ENCODE peak calls at places on chromosomes 11 and 22, in four cellular contexts. P is K562, L is H1, Z is HepG2. W is an unnamed sample. For H4K20me1, the result is how much of the 10 kb centered on the place peaks cover.

GRCh38 chr11:47236482-47236881 is 12.1 kb downstream of the ACP2 start:
- DNase-seq in Z (no peak), P (no peak), L (no peak), W (no peak)

GRCh38 chr22:39205344-39206021 is 39.3 kb downstream of the PDGFB start:
- DNase-seq in Z (peak), L (no peak), P (peak), W (no peak)

GRCh38 chr22:37334859-37335818 is 52.8 kb downstream of the CYTH4 start:
- DNase-seq in L (peak), Z (no peak), P (no peak), W (no peak)

GRCh38 chr22:38694945-38695344 is 5.8 kb downstream of the JOSD1 start:
- DNase-seq in Z (no peak), P (no peak), L (no peak), W (no peak)

GRCh38 chr11:26623076-26623666 is 51.1 kb upstream of the MUC15 start:
- DNase-seq in P (no peak), L (no peak), Z (no peak), W (no peak)

GRCh38 chr11:111788051-111788450 is 21.9 kb upstream of the PPP2R1B start:
- DNase-seq in P (no peak), L (no peak), Z (no peak), W (no peak)

GRCh38 chr11:91664521-91664920 is 560.1 kb upstream of the FAT3 start:
- DNase-seq in Z (no peak), L (no peak), P (no peak), W (no peak)

GRCh38 chr11:74676596-74676995 is 54.6 kb downstream of the CHRDL2 start:
- DNase-seq in Z (no peak), L (peak), P (no peak), W (no peak)

GRCh38 chr22:26748845-26749244 is 91.5 kb downstream of the MIAT start:
- DNase-seq in Z (no peak), P (no peak), L (no peak), W (no peak)

GRCh38 chr11:57903441-57904123 is 120.1 kb upstream of the OR9Q1 start:
- DNase-seq in Z (no peak), P (peak), L (no peak), W (no peak)

GRCh38 chr11:123145220-123145619 is 49.8 kb downstream of the CLMP start:
- DNase-seq in L (no peak), P (no peak), Z (peak), W (no peak)

GRCh38 chr11:94449437-94449836 is 44.2 kb downstream of the MRE11 start:
- DNase-seq in Z (peak), P (no peak), L (no peak), W (no peak)

GRCh38 chr11:11978792-11979486 is 29.5 kb downstream of the DKK3 start:
- DNase-seq in P (no peak), L (peak), Z (no peak), W (no peak)

GRCh38 chr22:38257170-38257569 is 15.6 kb downstream of the TMEM184B start:
- DNase-seq in Z (no peak), P (no peak), L (no peak), W (no peak)

GRCh38 chr11:76769645-76770586 is 13.2 kb upstream of the TSKU start:
- DNase-seq in Z (peak), P (no peak), L (no peak), W (no peak)

GRCh38 chr22:40451230-40451629 is 80.8 kb downstream of the SGSM3 start:
- DNase-seq in P (no peak), L (no peak), Z (no peak), W (no peak)

GRCh38 chr22:40687706-40688105 is 8.4 kb downstream of the MCHR1 start:
- DNase-seq in L (no peak), Z (no peak), P (no peak), W (no peak)

GRCh38 chr11:127600674-127601073 is 600.1 kb upstream of the KIRREL3 start:
- DNase-seq in P (no peak), L (no peak), Z (no peak), W (no peak)

GRCh38 chr11:111607751-111608150 is 5.5 kb downstream of the SIK2 start:
- DNase-seq in L (no peak), Z (no peak), P (no peak), W (no peak)

GRCh38 chr11:279966-280761 is 2.0 kb downstream of the NLRP6 start:
- DNase-seq in L (peak), P (no peak), Z (no peak), W (no peak)

GRCh38 chr11:126971305-126971704 is 29.3 kb downstream of the KIRREL3 start:
- DNase-seq in Z (no peak), L (no peak), P (no peak), W (no peak)

GRCh38 chr11:134034496-134035381 is 34.1 kb upstream of the JAM3 start:
- DNase-seq in Z (no peak), P (no peak), L (no peak), W (no peak)

GRCh38 chr11:47257178-47257517 is 648 bp upstream of the NR1H3 start:
- DNase-seq in Z (no peak), P (no peak), L (no peak), W (no peak)

GRCh38 chr11:114782650-114783310 is 104.5 kb downstream of the NXPE2 start:
- DNase-seq in Z (no peak), P (no peak), L (no peak), W (no peak)

GRCh38 chr11:61870429-61871039 is 20.8 kb downstream of the FADS3 start:
- DNase-seq in P (no peak), L (no peak), Z (no peak), W (no peak)

GRCh38 chr22:19497245-19497644 is 17.5 kb downstream of the CDC45 start:
- DNase-seq in L (no peak), P (peak), Z (no peak), W (no peak)

GRCh38 chr11:72135891-72136676 is 559 bp downstream of the FOLR3 start:
- DNase-seq in P (no peak), Z (no peak), L (no peak), W (no peak)

GRCh38 chr11:3094223-3094824 is 37.1 kb upstream of the CARS1 start:
- DNase-seq in P (no peak), L (peak), Z (no peak), W (no peak)

GRCh38 chr11:9708544-9708943 is 44.7 kb downstream of the SWAP70 start:
- DNase-seq in Z (no peak), L (no peak), P (no peak), W (no peak)
- TF ChIP-seq ATF2 in Z (no peak), L (no peak), P (no peak), W (no peak)

DNA sequence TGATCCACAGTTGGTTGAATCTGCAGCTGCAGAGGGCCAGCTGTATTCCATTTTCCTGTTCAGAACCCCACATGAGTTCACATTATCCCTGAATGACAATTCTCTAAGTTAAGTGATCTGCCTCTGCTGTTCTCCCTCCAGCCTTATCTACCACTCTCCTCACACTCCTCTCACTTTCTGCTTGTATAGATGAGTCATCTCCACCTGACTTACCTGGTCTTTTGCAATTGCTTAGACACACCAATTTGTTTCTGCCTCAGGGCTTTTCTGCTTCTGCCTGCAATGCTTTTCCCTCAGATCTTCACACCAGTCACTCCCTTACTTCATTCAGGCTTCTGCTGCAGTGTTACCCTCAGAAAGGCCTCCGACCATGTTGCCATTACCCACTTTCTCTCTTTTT is 118.1 kb downstream of the ATM start:
- DNase-seq in L (no peak), P (peak), Z (peak), W (no peak)
- TF ChIP-seq SP1 in L (no peak), P (no peak), Z (no peak), W (no peak)

DNA sequence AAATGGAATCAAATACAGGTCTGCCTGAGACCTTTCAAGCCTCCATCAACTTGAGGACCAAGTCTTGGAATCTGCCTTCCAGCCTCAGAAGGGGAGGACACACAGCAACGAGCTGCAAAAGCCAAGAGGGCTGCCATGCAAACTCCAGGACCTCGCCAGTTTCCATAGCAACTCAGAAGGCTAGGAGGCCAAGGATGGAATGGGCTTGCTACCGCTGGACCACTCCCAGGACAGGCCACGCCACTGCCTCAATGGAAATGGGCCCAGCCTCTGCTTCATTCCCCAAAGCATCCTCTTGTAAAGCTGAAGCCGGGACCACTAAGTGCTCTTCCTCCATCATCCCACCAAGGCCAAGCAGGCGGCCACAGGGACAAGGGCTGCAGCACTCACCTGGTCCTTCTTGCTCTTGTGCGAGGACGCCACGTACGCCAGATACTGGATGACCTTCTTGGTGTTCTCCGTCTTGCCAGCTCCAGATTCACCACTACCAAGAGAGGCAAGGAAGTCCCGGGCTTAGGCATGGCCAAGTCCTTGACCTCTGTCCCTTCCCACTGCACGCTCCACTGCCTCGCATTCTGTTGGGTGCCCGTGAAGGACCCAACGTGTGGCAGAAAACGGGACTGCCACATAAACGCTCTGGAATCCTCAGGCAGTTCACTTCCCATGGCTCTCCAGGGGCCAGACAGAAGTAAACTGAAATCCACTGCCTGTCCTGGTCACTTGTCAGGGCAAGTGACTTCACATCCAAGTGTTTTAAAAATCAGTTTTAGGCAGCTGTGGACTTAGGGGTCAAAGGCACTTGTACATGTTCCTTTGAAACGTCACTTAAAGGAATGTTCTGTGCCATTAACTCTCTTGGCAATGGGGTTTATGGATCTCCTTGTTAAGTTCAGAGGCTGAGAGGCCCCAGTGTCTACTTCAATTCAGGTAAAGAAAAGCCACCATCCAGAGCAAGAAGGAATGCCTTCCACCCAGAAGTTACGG is 61.3 kb downstream of the MYH9 start:
- DNase-seq in L (no peak), Z (no peak), P (no peak), W (no peak)
- H4K20me1 ChIP-seq in L (under half), Z (under half), P (under half), W (under half)

GRCh38 chr22:29784451-29785361 is 17.5 kb downstream of the UQCR10 start:
- DNase-seq in L (no peak), Z (peak), P (no peak), W (no peak)
- TF ChIP-seq ATF2 in L (no peak), Z (no peak), P (no peak), W (no peak)

GRCh38 chr11:68542617-68543016 is 82.1 kb downstream of the PPP6R3 start:
- DNase-seq in L (no peak), Z (no peak), P (no peak), W (no peak)
- TF ChIP-seq SP1 in L (no peak), Z (no peak), P (no peak), W (no peak)

DNA sequence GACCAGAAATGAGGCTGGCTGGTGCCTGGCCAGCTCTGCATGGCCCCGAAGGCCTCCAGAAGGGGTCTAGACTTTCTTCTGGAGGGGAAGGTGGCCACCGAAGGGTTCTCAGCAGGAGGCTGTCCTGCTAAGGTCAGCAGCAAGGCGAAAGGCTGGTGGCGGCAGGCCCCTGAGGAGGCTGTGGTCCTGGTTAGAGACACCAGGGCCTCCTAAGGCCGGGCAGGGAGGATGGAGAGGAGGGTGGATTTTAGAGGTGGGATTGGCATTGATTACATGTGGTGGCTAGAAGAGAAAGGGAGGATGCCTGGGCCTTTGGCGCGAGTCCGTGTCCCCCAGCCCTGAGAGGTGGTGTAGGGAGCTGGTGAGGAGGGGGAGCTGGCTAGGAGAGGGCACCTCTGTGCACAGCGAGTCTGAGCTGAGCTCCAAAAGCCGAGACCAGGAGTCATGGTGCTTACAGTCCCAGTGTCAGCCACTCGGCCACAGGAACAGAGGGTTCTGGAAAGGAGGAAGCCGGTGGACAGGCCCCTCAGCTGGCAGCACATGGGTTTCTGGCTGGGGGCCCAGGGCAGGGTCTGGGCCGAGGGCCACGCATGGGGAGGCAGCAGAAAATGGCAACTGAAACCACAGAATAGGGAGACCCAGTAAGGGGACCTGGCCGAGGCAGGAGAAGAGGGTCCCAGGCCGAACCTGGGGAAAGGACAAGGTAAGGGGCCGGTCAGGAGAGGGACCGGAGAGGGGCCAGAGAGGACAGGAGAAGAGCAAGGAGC is 2.5 kb downstream of the FERMT3 start:
- DNase-seq in Z (no peak), P (no peak), L (no peak), W (no peak)
- H4K20me1 ChIP-seq in Z (under half), P (under half), L (under half), W (under half)

DNA sequence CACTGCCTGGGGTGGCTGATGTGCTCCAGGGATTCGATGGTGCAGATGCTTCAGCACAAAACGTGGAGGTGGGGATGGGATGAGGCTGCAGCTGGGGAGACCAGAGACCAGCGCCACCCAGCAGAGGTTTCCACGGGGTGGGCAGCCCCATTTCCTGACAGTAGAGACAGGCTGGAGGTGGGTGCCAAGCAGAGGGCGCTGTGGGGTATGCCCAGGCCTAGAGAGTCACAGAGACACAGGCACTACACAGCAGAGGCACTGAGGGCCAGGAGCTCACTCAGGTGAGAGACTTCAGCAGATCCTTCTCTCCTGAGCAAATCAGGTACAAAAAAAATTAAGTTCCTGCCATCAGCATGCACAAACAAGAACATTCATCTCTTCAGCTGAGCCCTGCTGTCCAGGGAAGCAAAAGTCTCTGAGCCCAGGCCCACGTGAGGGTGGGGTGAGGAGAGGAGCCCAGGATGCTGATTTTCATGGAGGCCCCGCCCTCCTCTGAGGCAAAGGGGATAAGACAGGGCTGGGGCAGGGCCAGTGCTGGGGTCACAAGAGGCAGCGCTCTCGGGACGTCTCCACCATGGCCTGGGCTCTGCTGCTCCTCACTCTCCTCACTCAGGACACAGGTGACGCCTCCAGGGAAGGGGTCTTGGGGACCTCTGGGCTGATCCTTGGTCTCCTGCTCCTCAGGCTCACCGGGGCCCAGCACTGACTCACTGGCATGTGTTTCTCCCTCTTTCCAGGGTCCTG is 53.1 kb downstream of the GGTLC2 start:
- DNase-seq in L (no peak), Z (no peak), P (no peak), W (no peak)
- TF ChIP-seq ATF2 in L (no peak), Z (no peak), P (no peak), W (no peak)

GRCh38 chr11:44963071-44963575 is 12.4 kb upstream of the TP53I11 start:
- DNase-seq in P (no peak), L (no peak), Z (no peak), W (no peak)

GRCh38 chr11:44961894-44962293 is 11.2 kb upstream of the TP53I11 start:
- DNase-seq in L (no peak), P (no peak), Z (no peak), W (no peak)

GRCh38 chr11:44962464-44962863 is 11.8 kb upstream of the TP53I11 start:
- DNase-seq in P (no peak), Z (no peak), L (no peak), W (no peak)

GRCh38 chr11:44963948-44964347 is 13.3 kb upstream of the TP53I11 start:
- DNase-seq in P (no peak), L (no peak), Z (no peak), W (no peak)

DNA sequence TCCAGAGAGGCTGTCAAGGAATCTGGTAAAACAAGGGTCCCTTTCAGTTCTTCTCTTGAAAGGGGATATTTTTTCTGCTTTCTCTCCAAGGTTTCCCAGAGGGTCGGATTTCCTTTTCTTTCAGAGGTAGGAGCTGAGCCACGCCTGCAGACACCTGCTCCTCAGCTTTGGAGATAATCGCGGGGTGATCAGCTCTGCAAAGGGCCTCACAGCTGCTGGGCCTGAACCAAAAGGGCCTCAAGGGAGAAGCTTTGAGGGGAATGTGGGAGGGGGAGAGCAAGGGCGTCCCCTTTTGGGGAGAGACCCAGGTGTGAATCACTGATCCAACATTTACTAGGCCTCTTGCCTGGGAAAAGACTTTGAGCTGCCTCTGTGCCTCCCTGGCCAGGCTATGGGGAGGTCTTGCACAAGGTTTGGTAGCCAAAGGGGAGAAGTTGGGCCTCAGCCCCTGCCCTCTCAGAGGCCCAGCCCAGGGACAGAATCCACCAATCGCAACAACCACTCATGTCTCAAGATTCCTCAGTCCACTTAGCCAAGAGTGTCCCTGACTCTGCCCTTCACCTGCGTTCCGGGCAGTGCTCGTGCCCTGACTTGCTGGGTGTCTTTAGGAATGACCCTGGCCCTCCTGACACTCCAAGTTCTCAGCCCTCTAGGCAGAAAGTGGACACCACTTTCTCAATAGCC is 14.0 kb upstream of the TP53I11 start:
- DNase-seq in Z (no peak), L (no peak), P (no peak), W (no peak)
- TF ChIP-seq SP1 in Z (no peak), L (no peak), P (no peak), W (no peak)